ENCODE peak calls at places on chromosomes 13 and 19, in seven cellular contexts. One of them, this sample, is unnamed.

GRCh38 chr19:14370169-14370998 is 10.9 kb upstream of the ADGRE5 start:
- DNase-seq in SK-N-SH: no peak
- DNase-seq in GM12878: no peak
- DNase-seq in GM12891: no peak
- DNase-seq in HepG2: no peak
- DNase-seq in H1: no peak
- DNase-seq in K562: no peak
- DNase-seq in this sample: no peak

GRCh38 chr19:2887391-2887914 is 13.3 kb upstream of the ZNF57 start:
- DNase-seq in HepG2: peak; percentile 76
- DNase-seq in H1: peak; percentile 51
- DNase-seq in K562: peak; percentile 71
- DNase-seq in GM12891: no peak
- DNase-seq in SK-N-SH: peak; percentile 78
- DNase-seq in GM12878: no peak
- DNase-seq in this sample: no peak

GRCh38 chr13:21034602-21035190 is 26.7 kb downstream of the LATS2 start:
- DNase-seq in H1: no peak
- DNase-seq in SK-N-SH: no peak
- DNase-seq in K562: peak; percentile 18
- DNase-seq in HepG2: no peak
- DNase-seq in GM12891: no peak
- DNase-seq in GM12878: no peak
- DNase-seq in this sample: no peak

GRCh38 chr13:72004236-72004635 is 137.2 kb upstream of the DACH1 start:
- DNase-seq in SK-N-SH: no peak
- DNase-seq in K562: no peak
- DNase-seq in GM12878: no peak
- DNase-seq in HepG2: no peak
- DNase-seq in GM12891: no peak
- DNase-seq in H1: no peak
- DNase-seq in this sample: no peak

GRCh38 chr13:46614582-46614981 is 61.6 kb downstream of the LRCH1 start:
- DNase-seq in SK-N-SH: no peak
- DNase-seq in K562: no peak
- DNase-seq in GM12878: no peak
- DNase-seq in GM12891: no peak
- DNase-seq in HepG2: no peak
- DNase-seq in H1: no peak
- DNase-seq in this sample: no peak

GRCh38 chr13:90968510-90968909 is 379.0 kb upstream of the MIR17HG start:
- DNase-seq in H1: peak; percentile 50
- DNase-seq in GM12891: peak; percentile 2
- DNase-seq in K562: peak; percentile 19
- DNase-seq in HepG2: peak; percentile 2
- DNase-seq in GM12878: no peak
- DNase-seq in SK-N-SH: peak; percentile 38
- DNase-seq in this sample: no peak

GRCh38 chr19:19167612-19168011 is 2.5 kb downstream of the MEF2B start:
- DNase-seq in HepG2: no peak
- DNase-seq in H1: no peak
- DNase-seq in GM12878: no peak
- DNase-seq in GM12891: no peak
- DNase-seq in K562: no peak
- DNase-seq in SK-N-SH: no peak
- DNase-seq in this sample: no peak

GRCh38 chr13:80048030-80048429 is 292.9 kb downstream of the SPRY2 start:
- DNase-seq in K562: no peak
- DNase-seq in GM12878: no peak
- DNase-seq in H1: no peak
- DNase-seq in GM12891: no peak
- DNase-seq in SK-N-SH: no peak
- DNase-seq in HepG2: no peak
- DNase-seq in this sample: no peak

GRCh38 chr19:18274776-18275356 is 614 bp upstream of the IQCN start:
- DNase-seq in HepG2: peak; percentile 82
- DNase-seq in K562: peak; percentile 87
- DNase-seq in GM12891: no peak
- DNase-seq in H1: no peak
- DNase-seq in SK-N-SH: no peak
- DNase-seq in GM12878: no peak
- DNase-seq in this sample: no peak

GRCh38 chr19:29517412-29517811 is 8.4 kb upstream of the VSTM2B start:
- DNase-seq in GM12878: no peak
- DNase-seq in K562: no peak
- DNase-seq in H1: no peak
- DNase-seq in SK-N-SH: no peak
- DNase-seq in HepG2: no peak
- DNase-seq in GM12891: no peak
- DNase-seq in this sample: no peak

GRCh38 chr19:12884926-12885748 is 1.9 kb downstream of the KLF1 start:
- DNase-seq in SK-N-SH: peak; percentile 86
- DNase-seq in HepG2: peak; percentile 29
- DNase-seq in K562: peak; percentile 99
- DNase-seq in GM12891: peak; percentile 78
- DNase-seq in GM12878: peak; percentile 57
- DNase-seq in H1: peak; percentile 99
- DNase-seq in this sample: peak; percentile 80

GRCh38 chr19:10295305-10295846 is 5.6 kb downstream of the ICAM5 start:
- DNase-seq in SK-N-SH: peak; percentile 52
- DNase-seq in K562: no peak
- DNase-seq in HepG2: no peak
- DNase-seq in GM12878: no peak
- DNase-seq in GM12891: peak; percentile 87
- DNase-seq in H1: peak; percentile 74
- DNase-seq in this sample: peak; percentile 82

GRCh38 chr19:13764821-13765394 is 586 bp downstream of the MRI1 start:
- DNase-seq in HepG2: no peak
- DNase-seq in GM12891: no peak
- DNase-seq in GM12878: no peak
- DNase-seq in H1: peak; percentile 55
- DNase-seq in K562: peak; percentile 41
- DNase-seq in SK-N-SH: peak; percentile 74
- DNase-seq in this sample: no peak

GRCh38 chr19:27794444-27795042 is 1418.4 kb downstream of the UQCRFS1 start:
- DNase-seq in SK-N-SH: no peak
- DNase-seq in GM12891: peak; percentile 17
- DNase-seq in HepG2: peak; percentile 16
- DNase-seq in H1: peak; percentile 61
- DNase-seq in K562: peak; percentile 45
- DNase-seq in GM12878: no peak
- DNase-seq in this sample: no peak

GRCh38 chr19:48102870-48103751 is 7.5 kb downstream of the PLA2G4C start:
- DNase-seq in SK-N-SH: peak; percentile 70
- DNase-seq in HepG2: peak; percentile 53
- DNase-seq in GM12878: no peak
- DNase-seq in K562: peak; percentile 71
- DNase-seq in GM12891: no peak
- DNase-seq in H1: peak; percentile 85
- DNase-seq in this sample: no peak

GRCh38 chr19:48997972-48998371 is 4.3 kb downstream of the RUVBL2 start:
- DNase-seq in GM12878: no peak
- DNase-seq in H1: peak; percentile 93
- DNase-seq in SK-N-SH: peak; percentile 69
- DNase-seq in HepG2: peak; percentile 73
- DNase-seq in K562: peak; percentile 84
- DNase-seq in GM12891: no peak
- DNase-seq in this sample: no peak

GRCh38 chr13:94268661-94269060 is 210.8 kb downstream of the DCT start:
- DNase-seq in H1: no peak
- DNase-seq in GM12878: no peak
- DNase-seq in K562: no peak
- DNase-seq in GM12891: no peak
- DNase-seq in HepG2: no peak
- DNase-seq in SK-N-SH: no peak
- DNase-seq in this sample: no peak

GRCh38 chr13:36559388-36559787 is 114.4 kb upstream of the SERTM1 start:
- DNase-seq in H1: no peak
- DNase-seq in GM12891: no peak
- DNase-seq in K562: no peak
- DNase-seq in SK-N-SH: no peak
- DNase-seq in GM12878: no peak
- DNase-seq in HepG2: no peak
- DNase-seq in this sample: no peak

DNA sequence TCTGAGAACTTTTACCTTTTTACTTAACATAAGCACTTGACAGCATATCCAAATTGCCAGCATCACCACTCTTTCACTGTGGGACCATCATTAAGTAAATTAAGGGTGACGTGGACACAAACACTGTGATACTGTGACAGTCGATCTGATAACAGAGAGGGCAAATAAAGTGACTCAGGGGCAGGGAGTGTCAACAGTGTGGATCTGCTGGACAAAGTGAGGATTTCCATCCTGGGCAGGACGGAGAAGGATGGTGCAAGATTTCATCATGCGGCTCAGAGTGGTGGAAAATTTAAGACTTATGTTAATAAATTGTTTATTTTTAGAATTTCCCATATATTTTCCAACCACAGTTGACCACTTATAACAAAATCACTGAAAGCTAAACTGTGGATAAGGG is 60.0 kb upstream of the WDFY2 start:
- DNase-seq in GM12878: no peak
- DNase-seq in GM12891: no peak
- DNase-seq in SK-N-SH: no peak
- DNase-seq in K562: no peak
- DNase-seq in HepG2: peak; percentile 95
- DNase-seq in H1: no peak
- DNase-seq in this sample: no peak
- TF ChIP-seq TAF1 in GM12878: no peak
- TF ChIP-seq TAF1 in GM12891: no peak
- TF ChIP-seq TAF1 in SK-N-SH: no peak
- TF ChIP-seq TAF1 in K562: no peak
- TF ChIP-seq TAF1 in HepG2: no peak
- TF ChIP-seq TAF1 in H1: no peak
- TF ChIP-seq TAF1 in this sample: no peak

DNA sequence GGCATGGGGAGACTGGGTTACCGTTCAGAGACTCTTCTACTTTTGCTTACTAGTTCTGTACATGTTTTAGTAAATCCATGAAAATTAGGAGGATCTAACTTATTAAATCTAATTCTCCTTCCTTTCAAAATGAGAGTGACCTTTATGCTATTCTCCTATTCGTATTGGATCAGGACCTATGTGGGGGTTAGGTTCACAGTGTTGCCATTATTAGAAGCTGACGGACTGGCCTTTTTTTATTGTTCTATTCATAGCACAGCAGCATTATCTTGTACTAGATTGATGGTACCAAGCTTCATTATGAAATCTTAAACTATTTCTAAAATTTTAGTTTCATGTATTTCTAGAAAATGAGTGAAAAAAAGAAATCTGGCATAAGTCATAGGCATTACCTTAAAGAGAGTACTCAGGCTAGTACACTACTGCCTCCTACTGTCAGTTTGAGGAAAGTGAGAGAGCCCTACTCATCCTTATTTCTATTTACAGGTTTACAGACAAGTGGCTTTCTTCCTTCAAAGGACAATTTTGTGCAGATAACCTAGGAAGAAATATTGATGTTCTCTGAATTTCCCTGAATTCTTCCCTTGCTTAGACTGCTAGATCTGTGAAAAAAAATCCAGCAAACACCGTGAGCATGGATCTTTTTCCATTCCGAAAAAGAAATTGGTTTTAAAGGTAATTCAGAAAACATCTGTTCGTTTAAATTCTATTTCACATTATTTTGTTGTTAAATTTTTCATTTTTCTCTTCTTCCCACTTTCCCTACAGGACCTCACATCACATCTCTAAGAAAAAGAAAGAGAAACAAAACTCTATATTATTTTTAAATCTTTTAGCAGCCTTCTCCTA is 485.5 kb downstream of the DIAPH3 start:
- DNase-seq in H1: no peak
- DNase-seq in SK-N-SH: peak; percentile 55
- DNase-seq in GM12891: peak; percentile 25
- DNase-seq in K562: peak; percentile 49
- DNase-seq in HepG2: peak; percentile 42
- DNase-seq in GM12878: no peak
- DNase-seq in this sample: peak; percentile 4
- TF ChIP-seq TAF1 in H1: no peak
- TF ChIP-seq TAF1 in SK-N-SH: no peak
- TF ChIP-seq TAF1 in GM12891: no peak
- TF ChIP-seq TAF1 in K562: no peak
- TF ChIP-seq TAF1 in HepG2: no peak
- TF ChIP-seq TAF1 in GM12878: no peak
- TF ChIP-seq TAF1 in this sample: no peak

GRCh38 chr13:114095486-114095885 is 36.9 kb downstream of the RASA3 start:
- DNase-seq in K562: no peak
- DNase-seq in GM12891: no peak
- DNase-seq in SK-N-SH: no peak
- DNase-seq in H1: no peak
- DNase-seq in HepG2: no peak
- DNase-seq in GM12878: no peak
- DNase-seq in this sample: no peak
- TF ChIP-seq TAF1 in K562: no peak
- TF ChIP-seq TAF1 in GM12891: no peak
- TF ChIP-seq TAF1 in SK-N-SH: no peak
- TF ChIP-seq TAF1 in H1: no peak
- TF ChIP-seq TAF1 in HepG2: no peak
- TF ChIP-seq TAF1 in GM12878: no peak
- TF ChIP-seq TAF1 in this sample: no peak

DNA sequence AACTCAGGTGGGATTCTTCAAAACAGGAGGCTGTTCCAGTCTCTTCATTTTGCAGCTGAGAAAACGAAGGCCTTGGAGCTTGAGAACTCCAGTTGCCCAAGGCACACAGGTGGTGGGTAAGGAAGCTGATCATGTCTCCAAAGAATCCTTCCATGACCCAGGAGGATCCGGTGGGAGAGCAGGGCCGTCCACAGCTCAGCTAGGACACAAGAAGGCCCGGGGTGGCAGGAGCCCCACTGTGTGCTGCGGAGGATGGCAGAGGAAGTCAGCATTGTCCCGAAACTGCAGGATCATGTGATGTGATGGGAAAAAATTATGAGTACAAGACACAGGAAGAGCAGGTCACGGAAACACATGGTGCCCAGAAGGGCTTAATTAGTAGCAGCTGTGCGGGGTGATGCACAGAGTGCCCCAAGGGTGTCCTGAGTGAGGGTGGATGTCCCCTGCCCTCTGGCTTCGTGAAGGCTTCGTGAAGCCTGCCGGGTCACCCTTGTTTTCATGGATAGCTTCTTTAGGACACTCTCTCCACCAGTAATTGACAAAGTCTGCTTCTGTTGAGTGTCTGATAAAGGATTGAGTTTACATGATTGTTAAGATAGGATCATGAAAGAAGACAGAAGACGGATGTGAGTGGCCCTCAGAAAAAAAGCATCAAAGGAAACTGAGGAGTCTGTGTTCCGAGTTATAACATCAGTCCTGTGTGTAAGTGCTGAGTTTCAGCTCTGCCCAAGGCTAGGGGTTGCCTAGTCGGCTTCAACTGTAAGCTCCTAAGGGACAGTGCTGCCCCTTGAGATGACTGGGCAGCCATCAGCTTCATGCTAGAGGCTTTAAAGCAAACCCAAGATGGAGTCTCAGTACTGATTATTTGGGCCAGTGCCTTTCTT is 33.8 kb upstream of the SACS start:
- DNase-seq in GM12878: no peak
- DNase-seq in H1: no peak
- DNase-seq in K562: no peak
- DNase-seq in SK-N-SH: peak; percentile 69
- DNase-seq in GM12891: no peak
- DNase-seq in HepG2: no peak
- DNase-seq in this sample: no peak
- TF ChIP-seq TAF1 in GM12878: no peak
- TF ChIP-seq TAF1 in H1: no peak
- TF ChIP-seq TAF1 in K562: no peak
- TF ChIP-seq TAF1 in SK-N-SH: no peak
- TF ChIP-seq TAF1 in GM12891: no peak
- TF ChIP-seq TAF1 in HepG2: no peak
- TF ChIP-seq TAF1 in this sample: no peak